ENCODE peak calls at places on chromosome 21, in four cellular contexts. X, A, C and J are unnamed samples.

GRCh38 chr21:37916795-37917142 is 512 bp upstream of the KCNJ6 start:
- DNase-seq in X (no peak), C (no peak), A (no peak), J (no peak)

GRCh38 chr21:39676054-39676771 is 63.5 kb downstream of the B3GALT5 start:
- DNase-seq in A (peak), C (no peak), X (peak), J (peak)

GRCh38 chr21:37269481-37269880 is 2.3 kb upstream of the VPS26C start:
- DNase-seq in X (no peak), A (no peak), C (no peak), J (no peak)

GRCh38 chr21:41768371-41769042 is 1.7 kb upstream of the RIPK4 start:
- DNase-seq in X (no peak), C (no peak), A (no peak), J (no peak)

GRCh38 chr21:17931080-17931479 is 111.9 kb upstream of the C21orf91 start:
- DNase-seq in X (no peak), C (no peak), A (no peak), J (no peak)

GRCh38 chr21:38524168-38525153 is 26.2 kb upstream of the ERG start:
- DNase-seq in X (no peak), C (no peak), A (no peak), J (no peak)

GRCh38 chr21:40923361-40923760 is 76.4 kb upstream of the DSCAM start:
- DNase-seq in A (no peak), X (no peak), C (no peak), J (no peak)

GRCh38 chr21:44568261-44568660 is 5.3 kb upstream of the KRTAP10-4 start:
- DNase-seq in C (no peak), X (no peak), A (no peak), J (no peak)

GRCh38 chr21:44946254-44947041 is 6.6 kb downstream of the SLX9 start:
- DNase-seq in C (peak), X (no peak), A (no peak), J (no peak)

GRCh38 chr21:44842721-44843445 is 25.0 kb upstream of the SUMO3 start:
- DNase-seq in C (no peak), X (peak), A (no peak), J (no peak)

GRCh38 chr21:36563301-36563926 is 83.5 kb upstream of the CLDN14 start:
- DNase-seq in C (no peak), A (no peak), X (no peak), J (no peak)

GRCh38 chr21:15825699-15826098 is 95.9 kb downstream of the USP25 start:
- DNase-seq in A (no peak), X (no peak), C (no peak), J (no peak)